ENCODE peak calls at places on chromosomes 4 and X, in ten cellular contexts. C is lung microvascular endothelial cell; T is cardiac fibroblast; D is NCI-H2029; H is pancreas; N is CD8-positive, alpha-beta T cell; Z is activated CD4-positive, alpha-beta T cell treated with anti-CD3 and anti-CD28 coated beads, Interleukin-2, amount 10 ng/mL, durations not matched to agents 7 days and 5 days; S is SK-N-MC; F is GM04504; A is stimulated activated CD4-positive, alpha-beta T cell treated with anti-CD3 and anti-CD28 coated beads, Interleukin-12 subunit alpha, Interleukin-12 subunit beta, amount 100 ng/mL, for 48 hours. Y is an unnamed sample.

GRCh38 chr4:48557478-48557877 is 67.4 kb downstream of the ZAR1 start:
- DNase-seq in Z (no peak), S (no peak), N (no peak), H (no peak), C (peak; percentile 51), T (peak; percentile 5), F (no peak), D (no peak), A (no peak), Y (no peak)

GRCh38 chr4:113445286-113445685 is 316.3 kb downstream of the CAMK2D start:
- DNase-seq in H (no peak), T (peak; percentile 100), D (no peak), C (no peak), Z (no peak), F (peak; percentile 95), N (no peak), S (no peak), A (no peak), Y (no peak)

GRCh38 chrX:41276661-41277506 is 57.1 kb upstream of the DDX3X start:
- DNase-seq in A (no peak), N (no peak), Z (no peak), H (no peak), C (no peak), D (no peak), F (no peak), S (no peak), T (no peak), Y (no peak)

GRCh38 chr4:57193164-57193810 is 83.1 kb upstream of the IGFBP7 start:
- DNase-seq in H (no peak), F (no peak), D (no peak), N (no peak), T (no peak), S (no peak), C (no peak), A (no peak), Z (no peak), Y (no peak)

GRCh38 chr4:86512631-86513030 is 81.5 kb upstream of the PTPN13 start:
- DNase-seq in C (no peak), D (no peak), Z (no peak), F (no peak), A (no peak), T (no peak), N (no peak), S (no peak), H (no peak), Y (no peak)

GRCh38 chr4:13920901-13921300 is 293.4 kb upstream of the BOD1L1 start:
- DNase-seq in D (no peak), T (peak; percentile 100), A (no peak), H (no peak), S (no peak), Z (no peak), N (no peak), F (peak; percentile 100), C (peak; percentile 42), Y (peak; percentile 99)

GRCh38 chr4:67853336-67853735 is 30.5 kb downstream of the TMPRSS11D start:
- DNase-seq in C (no peak), T (no peak), D (no peak), S (no peak), F (no peak), N (no peak), H (no peak), A (no peak), Z (no peak), Y (no peak)

GRCh38 chrX:13898084-13898483 is 81.2 kb upstream of the GPM6B start:
- DNase-seq in H (no peak), Z (peak; percentile 12), T (peak; percentile 90), A (peak; percentile 8), F (no peak), N (no peak), S (no peak), C (no peak), D (no peak), Y (no peak)

GRCh38 chr4:152328595-152328994 is 207.3 kb downstream of the FBXW7 start:
- DNase-seq in H (no peak), F (peak; percentile 45), A (no peak), S (peak; percentile 86), T (peak; percentile 21), Z (no peak), D (no peak), C (no peak), N (no peak), Y (no peak)

GRCh38 chr4:164396439-164396838 is 357.5 kb upstream of the SMIM31 start:
- DNase-seq in Z (no peak), F (no peak), C (no peak), N (no peak), A (no peak), D (no peak), H (no peak), S (no peak), T (no peak), Y (no peak)